ENCODE peak calls at places on chromosomes 3 and 15, in nine cellular contexts. H is T-helper 2 cell, V is HTR-8/SVneo, P is retina, E is SW480, L is Daoy, G is COR-L47, B is fibroblast of the aortic adventitia, Y is OCI-LY7. I is an unnamed sample.

GRCh38 chr15:59304807-59305206 is 67.9 kb downstream of the MYO1E start:
- DNase-seq in H (no peak), V (no peak), P (no peak), E (no peak), L (no peak), G (no peak), B (no peak), Y (no peak), I (no peak)

GRCh38 chr3:111165411-111165810 is 93.8 kb downstream of the NECTIN3 start:
- DNase-seq in H (no peak), V (no peak), P (no peak), E (no peak), L (no peak), G (no peak), B (no peak), Y (no peak), I (no peak)

GRCh38 chr3:123739754-123740153 is 144.4 kb downstream of the MYLK start:
- DNase-seq in H (no peak), V (no peak), P (no peak), E (no peak), L (peak; percentile 79), G (no peak), B (peak; percentile 86), Y (no peak), I (no peak)

GRCh38 chr3:124886168-124887051 is 755 bp downstream of the ITGB5 start:
- DNase-seq in H (no peak), V (peak; percentile 36), P (peak; percentile 84), E (peak; percentile 64), L (peak; percentile 73), G (peak; percentile 8), B (peak; percentile 34), Y (no peak), I (peak; percentile 63)

GRCh38 chr15:81012588-81012987 is 11.9 kb downstream of the TLNRD1 start:
- DNase-seq in H (no peak), V (no peak), P (no peak), E (no peak), L (no peak), G (no peak), B (no peak), Y (no peak), I (no peak)

GRCh38 chr3:183626877-183627594 is 8.4 kb upstream of the KLHL24 start:
- DNase-seq in H (no peak), V (no peak), P (no peak), E (no peak), L (no peak), G (no peak), B (no peak), Y (no peak), I (no peak)

GRCh38 chr3:9653565-9654248 is 4.4 kb downstream of the MTMR14 start:
- DNase-seq in H (no peak), V (no peak), P (no peak), E (no peak), L (no peak), G (no peak), B (no peak), Y (peak; percentile 56), I (no peak)

GRCh38 chr15:95247068-95247984 is 1016.0 kb downstream of the MCTP2 start:
- DNase-seq in H (no peak), V (peak; percentile 73), P (no peak), E (peak; percentile 66), L (peak; percentile 94), G (no peak), B (peak; percentile 95), Y (no peak), I (no peak)

GRCh38 chr3:131386429-131386926 is 4.9 kb downstream of the NUDT16 start:
- DNase-seq in H (no peak), V (no peak), P (no peak), E (no peak), L (no peak), G (no peak), B (no peak), Y (no peak), I (no peak)

GRCh38 chr15:92682772-92683510 is 27.4 kb upstream of the FAM174B start:
- DNase-seq in H (no peak), V (no peak), P (no peak), E (no peak), L (no peak), G (no peak), B (peak; percentile 36), Y (no peak), I (no peak)

GRCh38 chr3:60079076-60079475 is 1029.3 kb upstream of the CFAP20DC start:
- DNase-seq in H (no peak), V (no peak), P (no peak), E (no peak), L (no peak), G (no peak), B (no peak), Y (peak; percentile 85), I (peak; percentile 33)

GRCh38 chr3:49358217-49358883 is at the start of gene GPX1:
- DNase-seq in H (peak; percentile 72), V (peak; percentile 92), P (peak; percentile 94), E (peak; percentile 95), L (peak; percentile 94), G (peak; percentile 84), B (peak; percentile 95), Y (peak; percentile 90), I (peak; percentile 98)

GRCh38 chr3:77529522-77529921 is 489.6 kb downstream of the ROBO2 start:
- DNase-seq in H (no peak), V (no peak), P (no peak), E (no peak), L (no peak), G (no peak), B (no peak), Y (no peak), I (no peak)

GRCh38 chr3:123627673-123628670 is 43.1 kb upstream of the HACD2 start:
- DNase-seq in H (no peak), V (no peak), P (no peak), E (no peak), L (no peak), G (peak; percentile 70), B (no peak), Y (no peak), I (no peak)

GRCh38 chr15:85937661-85938060 is 142.0 kb upstream of the AGBL1 start:
- DNase-seq in H (no peak), V (no peak), P (no peak), E (no peak), L (no peak), G (no peak), B (no peak), Y (no peak), I (no peak)

GRCh38 chr3:145518639-145519038 is 642.3 kb downstream of the PLOD2 start:
- DNase-seq in H (no peak), V (no peak), P (no peak), E (no peak), L (no peak), G (no peak), B (no peak), Y (no peak), I (no peak)

GRCh38 chr3:32176989-32177701 is 61.3 kb upstream of the CMTM8 start:
- DNase-seq in H (peak; percentile 32), V (peak; percentile 53), P (no peak), E (peak; percentile 80), L (peak; percentile 41), G (peak; percentile 21), B (peak; percentile 60), Y (peak; percentile 67), I (peak; percentile 59)

GRCh38 chr3:18389108-18389733 is 35.9 kb downstream of the SATB1 start:
- DNase-seq in H (no peak), V (peak; percentile 1), P (peak; percentile 54), E (peak; percentile 1), L (peak; percentile 2), G (peak; percentile 38), B (peak; percentile 35), Y (peak; percentile 62), I (peak; percentile 38)

GRCh38 chr15:25057574-25057973 is 102.8 kb downstream of the SNRPN start:
- DNase-seq in H (no peak), V (no peak), P (no peak), E (no peak), L (no peak), G (no peak), B (no peak), Y (no peak), I (no peak)

GRCh38 chr15:28981921-28982320 is 96.1 kb downstream of the APBA2 start:
- DNase-seq in H (no peak), V (no peak), P (no peak), E (no peak), L (no peak), G (no peak), B (no peak), Y (no peak), I (no peak)

GRCh38 chr3:81434171-81434570 is 327.3 kb downstream of the GBE1 start:
- DNase-seq in H (no peak), V (no peak), P (no peak), E (no peak), L (no peak), G (no peak), B (no peak), Y (no peak), I (no peak)

GRCh38 chr3:10281951-10282350 is 10.8 kb downstream of the GHRL start:
- DNase-seq in H (no peak), V (no peak), P (no peak), E (no peak), L (no peak), G (no peak), B (peak; percentile 66), Y (no peak), I (no peak)

GRCh38 chr15:37876900-37877299 is 57.5 kb upstream of the TMCO5A start:
- DNase-seq in H (no peak), V (no peak), P (no peak), E (no peak), L (no peak), G (no peak), B (no peak), Y (no peak), I (no peak)

GRCh38 chr15:31869640-31870335 is 160.5 kb upstream of the CHRNA7 start:
- DNase-seq in H (no peak), V (no peak), P (peak; percentile 60), E (peak; percentile 7), L (no peak), G (no peak), B (peak; percentile 2), Y (no peak), I (peak; percentile 4)

GRCh38 chr3:56681963-56682457 is 1.1 kb downstream of the TASOR start:
- DNase-seq in H (no peak), V (no peak), P (no peak), E (no peak), L (no peak), G (no peak), B (no peak), Y (no peak), I (peak; percentile 85)

GRCh38 chr3:63661242-63661641 is 8.8 kb downstream of the SNTN start:
- DNase-seq in H (no peak), V (no peak), P (no peak), E (peak; percentile 10), L (no peak), G (no peak), B (peak; percentile 27), Y (peak; percentile 8), I (no peak)

GRCh38 chr15:40539030-40539429 is 25.8 kb downstream of the CCDC32 start:
- DNase-seq in H (no peak), V (no peak), P (peak; percentile 34), E (no peak), L (no peak), G (no peak), B (no peak), Y (no peak), I (peak; percentile 30)

GRCh38 chr15:58748787-58749531 is 548 bp downstream of the ADAM10 start:
- DNase-seq in H (peak; percentile 27), V (no peak), P (peak; percentile 87), E (peak; percentile 52), L (peak; percentile 46), G (peak; percentile 64), B (peak; percentile 30), Y (peak; percentile 66), I (peak; percentile 78)

GRCh38 chr15:30990036-30990435 is 1.4 kb downstream of the MTMR10 start:
- DNase-seq in H (no peak), V (no peak), P (peak; percentile 14), E (peak; percentile 42), L (no peak), G (no peak), B (no peak), Y (peak; percentile 61), I (peak; percentile 23)

GRCh38 chr15:88375234-88375926 is 91.8 kb downstream of the MRPL46 start:
- DNase-seq in H (no peak), V (peak; percentile 59), P (no peak), E (peak; percentile 37), L (peak; percentile 9), G (no peak), B (peak; percentile 92), Y (no peak), I (no peak)

GRCh38 chr3:82939491-82940097 is 1178.1 kb upstream of the GBE1 start:
- DNase-seq in H (no peak), V (no peak), P (no peak), E (no peak), L (no peak), G (no peak), B (no peak), Y (no peak), I (no peak)

I was measured in HAP-1.